ENCODE peak calls at places on chromosome 13, in nine cellular contexts. S is substantia nigra; J is amniotic epithelial cell; L is NCI-H510A treated with DMSO at 0.1 percent for 48 hours; E is stimulated activated naive CD4-positive, alpha-beta T cell; I is Caco-2; D is cardiac fibroblast; C is neural crest cell; F is fibroblast of pulmonary artery. H is an unnamed sample.

GRCh38 chr13:52652980-52653303 is 306 bp downstream of the SUGT1 start:
- DNase-seq in S (no peak), J (no peak), L (peak; percentile 46), E (no peak), I (no peak), D (no peak), C (no peak), F (no peak), H (no peak)

GRCh38 chr13:49936943-49937273 is 768 bp upstream of the SPRYD7 start:
- DNase-seq in S (no peak), J (peak; percentile 7), L (no peak), E (no peak), I (peak; percentile 57), D (no peak), C (no peak), F (no peak), H (no peak)

GRCh38 chr13:97215325-97215724 is 6.8 kb upstream of the MBNL2 start:
- DNase-seq in S (no peak), J (no peak), L (no peak), E (peak; percentile 37), I (no peak), D (no peak), C (no peak), F (no peak), H (no peak)

GRCh38 chr13:94309997-94310842 is 169.3 kb downstream of the DCT start:
- DNase-seq in S (no peak), J (peak; percentile 95), L (no peak), E (no peak), I (no peak), D (peak; percentile 92), C (no peak), F (peak; percentile 94), H (peak; percentile 65)

GRCh38 chr13:19685034-19685433 is 51.6 kb downstream of the MPHOSPH8 start:
- DNase-seq in S (no peak), J (no peak), L (no peak), E (no peak), I (no peak), D (no peak), C (no peak), F (no peak), H (no peak)

GRCh38 chr13:62799931-62800436 is 1384.3 kb upstream of the PCDH20 start:
- DNase-seq in S (no peak), J (no peak), L (no peak), E (no peak), I (no peak), D (no peak), C (no peak), F (no peak), H (no peak)

GRCh38 chr13:29937836-29938235 is 87.4 kb upstream of the UBL3 start:
- DNase-seq in S (no peak), J (no peak), L (peak; percentile 22), E (peak; percentile 49), I (no peak), D (no peak), C (no peak), F (no peak), H (no peak)

GRCh38 chr13:34044660-34045080 is 226.7 kb downstream of the RFC3 start:
- DNase-seq in S (no peak), J (peak; percentile 81), L (no peak), E (no peak), I (no peak), D (peak; percentile 73), C (no peak), F (peak; percentile 68), H (peak; percentile 56)

GRCh38 chr13:40478775-40479174 is 187.7 kb downstream of the FOXO1 start:
- DNase-seq in S (no peak), J (no peak), L (no peak), E (no peak), I (no peak), D (no peak), C (no peak), F (no peak), H (no peak)

GRCh38 chr13:72180253-72180952 is 313.4 kb upstream of the DACH1 start:
- DNase-seq in S (no peak), J (no peak), L (no peak), E (no peak), I (no peak), D (peak; percentile 29), C (no peak), F (no peak), H (no peak)